ENCODE peak calls at places on chromosomes 1 and 21, in five cellular contexts. V, D, K, B and Z are unnamed samples.

GRCh38 chr1:43241352-43241953 is 28.3 kb upstream of the TMEM125 start:
- DNase-seq in V (no peak), K (no peak), B (peak), D (peak), Z (no peak)

GRCh38 chr1:245645894-245646293 is 491.1 kb downstream of the KIF26B start:
- DNase-seq in B (no peak), D (no peak), K (no peak), V (no peak), Z (no peak)

GRCh38 chr1:41673806-41674205 is 189.3 kb upstream of the EDN2 start:
- DNase-seq in D (no peak), V (no peak), K (peak), B (no peak), Z (no peak)

GRCh38 chr1:55204997-55205396 is 10.2 kb downstream of the USP24 start:
- DNase-seq in B (no peak), V (no peak), K (no peak), D (peak), Z (no peak)

GRCh38 chr21:41112740-41113692 is 54.9 kb upstream of the BACE2 start:
- DNase-seq in D (peak), B (peak), V (peak), K (peak), Z (no peak)

GRCh38 chr21:34351786-34352241 is 12.0 kb upstream of the KCNE2 start:
- DNase-seq in V (no peak), B (peak), D (peak), K (no peak), Z (no peak)

GRCh38 chr1:117586747-117587478 is 18.9 kb upstream of the TENT5C start:
- DNase-seq in D (no peak), V (no peak), B (no peak), K (no peak), Z (peak)

GRCh38 chr1:113058861-113059441 is 14.0 kb upstream of the LRIG2 start:
- DNase-seq in B (no peak), V (no peak), K (no peak), D (no peak), Z (no peak)

GRCh38 chr1:213244664-213245091 is 193.6 kb downstream of the RPS6KC1 start:
- DNase-seq in V (no peak), K (no peak), D (peak), B (peak), Z (no peak)

GRCh38 chr1:119631433-119632102 is 16.5 kb downstream of the ZNF697 start:
- DNase-seq in K (peak), V (peak), D (peak), B (peak), Z (peak)

GRCh38 chr1:204084247-204084772 is 11.4 kb downstream of the SOX13 start:
- DNase-seq in D (no peak), K (peak), V (no peak), B (no peak), Z (peak)

GRCh38 chr1:161702250-161702649 is 4.8 kb upstream of the FCRLA start:
- DNase-seq in K (no peak), D (peak), V (no peak), B (no peak), Z (no peak)

GRCh38 chr1:18198240-18198639 is 90.6 kb downstream of the IGSF21 start:
- DNase-seq in D (no peak), B (no peak), V (no peak), K (no peak), Z (peak)

GRCh38 chr1:14715266-14715665 is 116.8 kb downstream of the KAZN start:
- DNase-seq in D (no peak), K (no peak), B (no peak), V (no peak), Z (no peak)

GRCh38 chr1:55943012-55943411 is 636.4 kb downstream of the PLPP3 start:
- DNase-seq in V (no peak), K (no peak), D (no peak), B (no peak), Z (no peak)

GRCh38 chr1:31689821-31690220 is 14.0 kb downstream of the COL16A1 start:
- DNase-seq in D (peak), B (peak), K (peak), V (no peak), Z (no peak)

GRCh38 chr1:182917386-182917785 is 35.6 kb downstream of the SHCBP1L start:
- DNase-seq in B (no peak), K (no peak), V (no peak), D (no peak), Z (no peak)

GRCh38 chr1:80258659-80259058 is 1252.1 kb upstream of the ADGRL4 start:
- DNase-seq in V (no peak), K (no peak), B (no peak), D (peak), Z (no peak)

GRCh38 chr1:156383023-156383422 is 14.0 kb downstream of the RHBG start:
- DNase-seq in D (peak), K (peak), V (no peak), B (peak), Z (no peak)

GRCh38 chr1:935751-936231 is 12.1 kb downstream of the SAMD11 start:
- DNase-seq in B (no peak), D (no peak), K (peak), V (no peak), Z (no peak)

GRCh38 chr1:229379901-229380300 is 37.1 kb upstream of the CCSAP start:
- DNase-seq in D (no peak), K (no peak), V (no peak), B (no peak), Z (no peak)

GRCh38 chr1:98121661-98122060 is 200.8 kb upstream of the DPYD start:
- DNase-seq in D (no peak), V (no peak), K (no peak), B (no peak), Z (no peak)

GRCh38 chr1:203390298-203390697 is 39.4 kb upstream of the FMOD start:
- DNase-seq in V (no peak), B (no peak), K (no peak), D (no peak), Z (no peak)

GRCh38 chr1:85137660-85138059 is 63.2 kb downstream of the SYDE2 start:
- DNase-seq in B (no peak), V (no peak), K (peak), D (peak), Z (peak)

GRCh38 chr1:51908499-51908898 is 30.0 kb upstream of the NRDC start:
- DNase-seq in D (no peak), K (no peak), B (no peak), V (no peak), Z (no peak)

GRCh38 chr1:171081220-171081993 is 9.3 kb upstream of the FMO3 start:
- DNase-seq in V (no peak), B (peak), K (no peak), D (peak), Z (no peak)

GRCh38 chr1:83808536-83808935 is 190.4 kb downstream of the TTLL7 start:
- DNase-seq in K (no peak), B (no peak), V (no peak), D (no peak), Z (no peak)

GRCh38 chr1:222829868-222830267 is 15.0 kb downstream of the DISP1 start:
- DNase-seq in D (no peak), K (no peak), V (no peak), B (peak), Z (no peak)

GRCh38 chr21:15732290-15732995 is 2.7 kb downstream of the USP25 start:
- DNase-seq in V (no peak), K (no peak), D (peak), B (peak), Z (no peak)

GRCh38 chr1:39729030-39729429 is 9.7 kb upstream of the PPIE start:
- DNase-seq in V (no peak), D (peak), B (no peak), K (no peak), Z (no peak)

GRCh38 chr1:70587803-70588465 is 176.9 kb downstream of the CTH start:
- DNase-seq in V (no peak), B (no peak), D (no peak), K (no peak), Z (no peak)

GRCh38 chr1:22283596-22283995 is 140.7 kb upstream of the WNT4 start:
- DNase-seq in B (no peak), D (no peak), V (no peak), K (no peak), Z (no peak)

GRCh38 chr1:69569983-69570755 is 2.4 kb downstream of the LRRC7 start:
- DNase-seq in V (no peak), K (no peak), B (no peak), D (peak), Z (no peak)

GRCh38 chr1:32759521-32759980 is 57.0 kb upstream of the SYNC start:
- DNase-seq in B (no peak), D (peak), K (peak), V (no peak), Z (no peak)

GRCh38 chr1:162387226-162388082 is 5.9 kb downstream of the C1orf226 start:
- DNase-seq in K (no peak), V (no peak), D (no peak), B (no peak), Z (no peak)

DNA sequence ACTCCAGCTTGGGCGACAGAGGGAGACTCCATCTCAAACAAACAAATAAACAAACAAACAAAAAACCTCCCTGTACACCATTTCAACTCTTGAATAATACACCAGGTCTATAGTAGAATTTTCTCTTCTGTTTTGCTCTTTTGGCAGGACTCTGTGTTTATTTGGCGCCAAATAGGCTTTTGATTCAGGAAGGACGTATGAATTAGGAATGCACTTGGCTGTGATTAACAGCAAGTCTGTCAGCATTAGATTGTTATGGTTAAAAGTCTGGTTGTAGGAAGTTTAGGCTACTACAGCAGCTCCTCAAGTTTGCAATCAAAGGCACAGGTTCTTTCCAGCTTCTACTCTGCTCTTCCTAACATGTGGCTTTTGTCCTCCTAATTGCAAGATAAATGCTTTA is 113.8 kb upstream of the KCNK1 start:
- DNase-seq in K (no peak), B (no peak), D (no peak), V (no peak), Z (no peak)
- H3K4me3 ChIP-seq in K (no peak), B (no peak), D (no peak), V (no peak), Z (no peak)

DNA sequence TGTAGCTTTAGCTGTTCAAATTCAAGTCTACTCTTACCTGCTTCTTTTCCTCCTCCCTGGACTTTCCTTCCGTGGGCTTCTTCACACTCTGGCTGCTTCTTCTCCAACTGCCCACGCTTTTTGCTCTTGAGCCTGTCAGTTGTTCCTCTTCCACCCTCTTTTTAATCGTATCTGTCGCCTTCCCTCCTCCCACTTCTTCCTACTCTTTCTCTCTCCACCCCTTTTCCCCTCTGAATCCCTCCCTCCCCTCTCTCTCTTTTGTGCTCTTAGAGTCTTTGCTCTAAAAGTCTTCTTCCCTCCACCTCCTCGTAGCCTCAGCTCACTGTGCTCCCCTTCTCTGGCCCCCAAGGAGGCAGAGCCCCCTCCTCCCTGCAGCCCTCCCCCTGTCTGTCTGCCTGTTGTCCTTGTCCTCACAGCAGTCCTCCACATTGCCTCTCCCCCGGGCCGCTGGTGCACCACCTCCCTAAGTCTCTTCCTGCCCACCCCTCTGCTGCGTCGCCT is 12.9 kb upstream of the GJA5 start:
- DNase-seq in K (peak), B (no peak), D (no peak), V (no peak), Z (no peak)
- H3K4me3 ChIP-seq in K (peak), B (no peak), D (no peak), V (peak), Z (no peak)

DNA sequence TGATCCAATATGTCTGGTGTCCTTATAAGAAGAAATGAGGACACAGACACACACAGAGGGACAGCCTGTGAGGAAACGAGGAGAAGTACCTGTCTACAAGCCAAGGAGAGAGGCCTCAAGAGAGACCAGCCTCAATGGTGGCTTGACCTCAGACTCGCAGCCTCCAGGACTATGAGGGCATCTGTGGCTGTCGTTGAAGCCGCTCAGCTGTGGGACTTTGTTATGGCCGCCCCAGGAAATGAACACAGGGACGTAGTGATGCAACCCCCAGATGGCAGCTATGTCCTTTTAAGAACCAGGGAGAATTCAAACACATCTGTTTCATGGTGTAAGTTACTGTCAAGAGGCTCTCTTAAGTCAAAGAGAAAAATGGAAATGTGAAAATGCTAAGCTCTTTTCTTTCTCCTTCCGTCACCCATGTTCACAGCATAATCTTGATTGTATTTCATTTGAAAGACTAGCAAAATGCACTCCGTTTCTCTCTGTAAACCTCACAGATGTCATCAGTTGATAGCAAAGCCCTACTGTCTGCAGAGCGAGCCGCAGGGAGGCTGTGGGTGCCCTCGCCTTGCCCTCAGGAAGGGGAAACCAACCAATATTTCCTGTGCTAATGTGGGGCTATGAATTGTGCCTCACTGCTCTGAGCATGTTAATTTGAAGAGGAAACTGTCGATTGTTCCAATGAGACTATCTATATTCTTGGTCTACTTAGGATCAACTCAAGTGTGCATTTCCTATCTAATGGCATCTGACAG is 21.3 kb downstream of the UBASH3A start:
- DNase-seq in B (no peak), V (no peak), K (no peak), D (no peak), Z (no peak)
- H3K4me3 ChIP-seq in B (no peak), V (no peak), K (no peak), D (no peak), Z (no peak)

DNA sequence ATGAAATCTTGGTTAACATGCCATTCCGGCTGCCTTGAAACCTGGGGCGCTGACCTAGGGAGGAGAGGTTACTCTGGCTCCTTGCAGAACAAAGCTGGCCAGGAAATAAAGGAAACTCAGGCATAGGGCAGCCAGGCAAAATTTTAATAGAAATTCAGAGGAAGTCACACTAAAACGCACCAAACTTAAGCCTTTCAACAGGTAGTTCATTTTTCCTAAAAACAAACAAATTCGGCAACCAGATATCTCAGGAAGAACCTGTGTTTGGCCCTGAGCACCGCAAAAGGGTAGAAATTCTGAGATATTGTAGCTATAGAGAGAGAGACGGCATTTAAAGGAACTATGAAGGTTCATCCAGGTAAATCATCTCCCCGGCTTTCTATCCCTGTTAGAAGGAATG is 13.1 kb downstream of the LYST start:
- DNase-seq in K (no peak), V (no peak), D (no peak), B (no peak), Z (no peak)
- H3K4me3 ChIP-seq in K (no peak), V (no peak), D (no peak), B (no peak), Z (no peak)

GRCh38 chr1:48469616-48470500 is 2.1 kb downstream of the SPATA6 start:
- DNase-seq in B (peak), D (peak), K (peak), V (peak), Z (peak)
- H3K4me3 ChIP-seq in B (peak), D (no peak), K (peak), V (peak), Z (peak)

GRCh38 chr1:77434972-77435371 is 153.2 kb downstream of the AK5 start:
- DNase-seq in K (no peak), V (no peak), B (no peak), D (no peak), Z (no peak)

GRCh38 chr1:77428068-77428467 is 146.2 kb downstream of the AK5 start:
- DNase-seq in D (no peak), B (no peak), K (no peak), V (no peak), Z (no peak)

GRCh38 chr1:77433934-77434333 is 152.1 kb downstream of the AK5 start:
- DNase-seq in D (no peak), V (no peak), B (no peak), K (no peak), Z (no peak)

GRCh38 chr1:77430966-77431735 is 149.3 kb downstream of the AK5 start:
- DNase-seq in K (no peak), V (no peak), B (no peak), D (no peak), Z (no peak)
- H3K4me3 ChIP-seq in K (no peak), V (no peak), B (no peak), D (no peak), Z (no peak)

GRCh38 chr21:36260030-36260787 is 59.8 kb upstream of the MORC3 start:
- DNase-seq in K (no peak), V (peak), D (peak), B (peak), Z (no peak)
- H3K4me3 ChIP-seq in K (peak), V (peak), D (peak), B (peak), Z (peak)

DNA sequence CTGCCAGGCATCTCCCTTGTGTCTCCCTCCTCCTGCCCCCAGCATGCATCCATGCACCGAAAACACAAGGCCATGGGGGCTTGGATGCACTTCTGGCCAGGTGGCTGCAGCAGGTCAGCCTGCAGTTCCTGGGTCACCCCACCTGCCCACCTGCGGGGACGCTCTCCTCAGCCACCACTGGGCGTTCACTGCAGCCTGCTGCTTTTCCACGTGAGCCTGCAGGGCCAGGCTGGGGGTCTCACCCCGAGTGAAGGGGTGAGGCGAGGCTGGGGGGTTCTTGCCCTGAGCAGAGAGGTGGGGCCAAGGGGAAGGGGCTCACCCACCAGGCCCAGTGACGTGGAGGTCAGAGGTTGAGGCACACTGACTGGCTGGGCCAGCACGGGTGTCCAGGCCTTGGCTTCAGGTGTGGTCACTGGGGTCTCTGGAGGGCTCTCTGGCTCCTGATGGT is 64.6 kb downstream of the WNT9A start:
- DNase-seq in B (no peak), V (no peak), K (peak), D (no peak), Z (peak)
- H3K4me3 ChIP-seq in B (no peak), V (no peak), K (no peak), D (no peak), Z (no peak)

GRCh38 chr21:44611551-44611950 is 328 bp upstream of the KRTAP10-8 start:
- DNase-seq in D (no peak), K (no peak), V (no peak), B (no peak), Z (no peak)
- H3K4me3 ChIP-seq in D (no peak), K (no peak), V (no peak), B (no peak), Z (no peak)

GRCh38 chr1:25022361-25023189 is 92.5 kb upstream of the RUNX3 start:
- DNase-seq in V (peak), B (peak), K (peak), D (peak), Z (peak)
- H3K4me3 ChIP-seq in V (no peak), B (no peak), K (no peak), D (no peak), Z (no peak)